ENCODE peak calls at places on chromosomes 5 and 9, in seven cellular contexts. I is gastrocnemius medialis, P is astrocyte of the cerebellum, W is A549, R is BJ, V is AG04450, G is coronary artery. T is an unnamed sample.

GRCh38 chr5:59034498-59035186 is 451.8 kb downstream of the RAB3C start:
- DNase-seq in R (no peak), W (peak; percentile 81), I (no peak), P (no peak), G (no peak), V (no peak), T (no peak)

GRCh38 chr5:65395526-65396155 is 86.1 kb downstream of the ADAMTS6 start:
- DNase-seq in W (no peak), I (no peak), V (no peak), R (no peak), G (no peak), P (no peak), T (no peak)

GRCh38 chr9:115637661-115638060 is 515.9 kb upstream of the PAPPA start:
- DNase-seq in G (no peak), V (no peak), R (no peak), P (no peak), I (no peak), W (no peak), T (no peak)

GRCh38 chr9:114861922-114862605 is 56.2 kb upstream of the TNFSF15 start:
- DNase-seq in R (no peak), V (no peak), I (no peak), P (peak; percentile 3), W (no peak), G (no peak), T (no peak)

GRCh38 chr5:142978726-142979125 is 208.5 kb downstream of the ARHGAP26 start:
- DNase-seq in R (no peak), V (no peak), W (no peak), I (no peak), G (no peak), P (no peak), T (no peak)

GRCh38 chr5:164119806-164120440 is 614.5 kb downstream of the MAT2B start:
- DNase-seq in I (no peak), R (no peak), G (no peak), W (peak; percentile 50), P (no peak), V (peak; percentile 4), T (no peak)

GRCh38 chr5:143693691-143694252 is 118.2 kb upstream of the HMHB1 start:
- DNase-seq in P (no peak), G (no peak), W (no peak), I (no peak), R (no peak), V (no peak), T (no peak)

GRCh38 chr5:64594601-64595518 is 89.0 kb downstream of the RGS7BP start:
- DNase-seq in V (no peak), I (no peak), R (no peak), W (peak; percentile 25), G (no peak), P (no peak), T (no peak)

GRCh38 chr9:4530375-4530774 is 40.1 kb downstream of the SLC1A1 start:
- DNase-seq in I (no peak), R (no peak), V (no peak), G (no peak), P (no peak), W (peak; percentile 40), T (no peak)

GRCh38 chr5:84724683-84725082 is 340.0 kb upstream of the EDIL3 start:
- DNase-seq in W (no peak), R (no peak), G (no peak), V (peak; percentile 26), I (no peak), P (peak; percentile 80), T (no peak)

GRCh38 chr5:159149085-159149484 is 49.4 kb upstream of the EBF1 start:
- DNase-seq in I (no peak), G (no peak), P (no peak), R (no peak), V (no peak), W (no peak), T (no peak)

GRCh38 chr5:33441241-33441844 is 578 bp downstream of the TARS1 start:
- DNase-seq in W (peak; percentile 86), V (no peak), P (peak; percentile 39), G (no peak), I (peak; percentile 14), R (no peak), T (no peak)

GRCh38 chr5:134097221-134097620 is 17.3 kb upstream of the TCF7 start:
- DNase-seq in I (no peak), G (no peak), V (no peak), P (peak; percentile 55), R (no peak), W (no peak), T (no peak)

GRCh38 chr9:104088416-104088815 is 5.7 kb upstream of the SMC2 start:
- DNase-seq in P (no peak), R (no peak), W (no peak), G (no peak), V (no peak), I (no peak), T (no peak)

GRCh38 chr9:37495571-37495970 is 9.8 kb downstream of the POLR1E start:
- DNase-seq in P (no peak), R (no peak), I (no peak), V (no peak), G (no peak), W (no peak), T (no peak)

GRCh38 chr9:37496020-37496419 is 10.3 kb downstream of the POLR1E start:
- DNase-seq in W (no peak), I (no peak), V (no peak), R (no peak), P (no peak), G (no peak), T (no peak)

GRCh38 chr9:37498457-37498856 is 12.7 kb downstream of the POLR1E start:
- DNase-seq in P (no peak), I (no peak), G (no peak), V (no peak), R (no peak), W (no peak), T (no peak)

GRCh38 chr9:37499297-37499696 is 13.5 kb downstream of the POLR1E start:
- DNase-seq in P (no peak), V (no peak), I (no peak), G (no peak), W (no peak), R (no peak), T (no peak)

DNA sequence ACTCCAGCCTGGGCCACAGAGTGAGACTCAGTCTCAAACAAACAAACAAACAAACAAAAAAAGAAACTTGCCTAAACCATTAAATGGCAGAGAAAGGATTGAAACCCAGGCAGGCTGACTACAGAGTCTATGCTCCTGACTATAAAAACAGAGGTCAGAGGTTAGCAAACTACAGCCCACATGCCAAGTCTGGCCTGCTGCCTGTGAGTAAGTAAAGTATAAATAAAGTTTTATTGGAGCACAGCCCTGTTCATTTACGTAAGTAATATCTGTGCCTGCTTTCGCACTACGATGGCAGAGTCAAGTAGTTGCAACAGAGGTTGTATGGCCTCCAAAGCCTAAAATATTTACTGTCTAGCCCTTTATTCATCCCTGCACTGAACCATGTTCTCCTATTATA is 11.6 kb downstream of the POLR1E start:
- DNase-seq in I (no peak), R (no peak), W (no peak), G (no peak), V (no peak), P (no peak), T (no peak)
- TF ChIP-seq CTCF in I (no peak), R (no peak), W (no peak), G (no peak), V (no peak), P (no peak), T (no peak)

DNA sequence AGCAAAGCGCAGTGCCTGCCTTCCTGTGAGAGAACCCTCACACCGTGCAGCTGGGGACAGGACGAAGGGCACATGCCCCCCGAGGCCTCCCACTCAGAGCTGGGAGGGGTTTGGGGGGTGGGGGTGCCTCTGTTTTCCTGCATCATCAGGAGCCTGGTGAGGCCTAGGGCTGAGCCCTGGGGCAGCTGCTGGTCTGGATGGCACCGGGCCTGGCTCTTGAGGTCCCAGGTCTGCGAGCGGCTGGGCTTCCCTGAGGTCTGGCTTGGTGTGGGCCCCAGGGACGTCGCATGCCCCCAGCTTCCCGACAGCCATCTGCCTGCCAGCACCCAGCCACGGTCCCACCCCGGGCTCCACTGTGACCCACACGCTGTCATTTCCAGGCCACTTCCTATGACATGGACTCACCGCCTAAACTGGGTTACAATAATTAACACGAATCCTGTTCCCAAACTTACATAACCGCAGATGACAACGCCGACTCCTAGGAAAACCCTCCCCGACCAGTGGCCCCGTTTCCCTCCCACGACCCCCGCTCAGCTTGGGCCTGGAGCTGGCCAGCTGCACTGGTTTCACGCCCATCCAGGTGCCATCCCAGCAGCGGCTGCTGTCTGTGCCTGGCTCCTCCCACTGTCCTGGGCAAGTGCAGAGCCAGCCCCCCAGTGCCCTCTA is 8.7 kb downstream of the NACC2 start:
- DNase-seq in G (no peak), V (no peak), I (peak; percentile 52), W (no peak), P (no peak), R (no peak), T (no peak)
- H3K4me3 ChIP-seq in G (peak overlapping the region; percentile 56), V (no peak overlapping the region), I (peak overlapping the region; percentile 5), W (no peak overlapping the region), P (no peak overlapping the region), R (no peak overlapping the region), T (no peak overlapping the region)

DNA sequence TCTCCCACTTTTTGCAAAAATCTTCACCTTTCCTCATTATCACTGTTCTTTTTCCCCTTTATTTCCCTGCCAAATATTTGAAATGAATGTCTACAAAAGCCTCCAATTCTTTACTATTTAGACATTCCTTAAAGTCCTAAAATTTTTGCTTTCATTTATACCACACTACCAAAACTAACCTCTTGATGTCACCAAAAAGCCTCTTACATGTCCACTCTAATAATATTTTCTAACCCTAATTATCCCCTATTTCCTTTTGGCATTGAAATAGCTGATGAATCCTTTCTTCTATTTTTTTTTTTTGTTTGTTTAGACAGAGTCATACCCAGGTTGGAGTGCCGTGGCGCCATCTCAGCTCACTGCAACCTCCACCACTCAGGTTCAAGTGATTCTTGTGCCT is 32.3 kb upstream of the NRG2 start:
- DNase-seq in G (no peak), R (peak; percentile 4), W (no peak), P (no peak), V (no peak), I (no peak), T (no peak)
- TF ChIP-seq CTCF in G (no peak), R (no peak), W (peak; percentile 38), P (no peak), V (peak; percentile 24), I (no peak), T (peak; percentile 38)

GRCh38 chr9:110429453-110429852 is 91.8 kb upstream of the TXNDC8 start:
- DNase-seq in V (no peak), I (no peak), P (no peak), R (no peak), G (no peak), W (no peak), T (no peak)

GRCh38 chr9:110427497-110428104 is 89.9 kb upstream of the TXNDC8 start:
- DNase-seq in P (no peak), R (no peak), G (no peak), V (no peak), W (peak; percentile 60), I (no peak), T (no peak)

DNA sequence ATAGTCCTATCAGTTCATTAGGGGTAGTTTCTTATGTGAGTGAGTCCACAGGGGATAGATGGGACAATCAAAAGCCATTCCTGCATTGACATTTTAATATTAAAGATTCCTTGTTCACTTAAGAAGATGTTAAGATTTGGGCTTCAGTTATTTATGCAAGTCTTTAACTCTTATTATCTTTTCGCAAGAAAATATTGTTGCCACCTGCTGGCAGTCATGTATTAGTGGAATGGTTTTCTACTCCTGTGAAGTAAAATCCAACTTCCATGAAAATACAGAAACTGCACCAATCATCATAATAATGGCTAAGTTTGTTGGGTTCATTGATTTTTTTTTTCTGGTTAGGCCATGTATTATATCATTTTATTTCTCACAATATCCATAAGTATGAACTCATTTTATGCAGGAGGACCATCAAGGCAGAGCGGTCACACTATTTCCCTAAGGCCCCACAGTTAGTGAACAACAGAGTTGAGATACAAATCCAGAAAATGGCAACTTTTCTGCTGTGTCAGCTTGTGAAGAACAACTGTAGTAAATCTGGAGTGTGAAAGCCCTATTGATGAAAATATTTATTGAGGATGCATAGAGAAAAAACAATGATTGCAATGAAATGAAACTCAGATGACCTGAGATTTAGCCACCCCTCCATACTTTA is 88.5 kb upstream of the TXNDC8 start:
- DNase-seq in P (peak; percentile 19), V (no peak), I (no peak), G (no peak), W (peak; percentile 38), R (no peak), T (no peak)
- H3K4me3 ChIP-seq in P (no peak overlapping the region), V (no peak overlapping the region), I (no peak overlapping the region), G (no peak overlapping the region), W (no peak overlapping the region), R (no peak overlapping the region), T (no peak overlapping the region)